ENCODE peak calls at places on chromosomes 2 and 18, in six cellular contexts. S, Z, W, F, R and Y are unnamed samples.

GRCh38 chr2:119609337-119609736 is 65.1 kb downstream of the CFAP221 start:
- DNase-seq in S (no peak), Z (no peak), R (no peak), F (no peak), W (no peak), Y (no peak)

GRCh38 chr2:235727186-235727585 is 233.3 kb downstream of the AGAP1 start:
- DNase-seq in S (peak), W (no peak), Z (no peak), F (no peak), R (no peak), Y (no peak)

GRCh38 chr2:19623488-19623887 is 265.1 kb upstream of the OSR1 start:
- DNase-seq in F (peak), S (peak), Z (no peak), R (peak), W (no peak), Y (no peak)

GRCh38 chr2:221833972-221834371 is 261.9 kb upstream of the EPHA4 start:
- DNase-seq in W (no peak), R (no peak), F (no peak), Z (no peak), S (no peak), Y (no peak)

GRCh38 chr2:575030-575727 is 102.0 kb downstream of the TMEM18 start:
- DNase-seq in F (no peak), S (no peak), W (no peak), R (no peak), Z (no peak), Y (no peak)

GRCh38 chr2:242075683-242076082 is 206.2 kb downstream of the RTP5 start:
- DNase-seq in S (peak), Z (no peak), F (no peak), W (no peak), R (no peak), Y (no peak)

GRCh38 chr2:234137400-234138014 is 87.0 kb downstream of the SPP2 start:
- DNase-seq in S (peak), F (no peak), R (peak), Z (no peak), W (no peak), Y (no peak)

GRCh38 chr2:186695081-186695756 is 1.4 kb downstream of the FAM171B start:
- DNase-seq in R (peak), W (no peak), S (no peak), F (peak), Z (no peak), Y (no peak)

GRCh38 chr2:126657146-126657635 is 1.2 kb downstream of the GYPC start:
- DNase-seq in W (no peak), F (peak), R (peak), Z (peak), S (peak), Y (no peak)

GRCh38 chr2:100822587-100823248 is 2.8 kb downstream of the NPAS2 start:
- DNase-seq in R (peak), W (no peak), F (peak), S (peak), Z (no peak), Y (no peak)

GRCh38 chr2:187497858-187498463 is 49.9 kb upstream of the CALCRL start:
- DNase-seq in Z (no peak), R (peak), F (no peak), S (peak), W (no peak), Y (no peak)

GRCh38 chr2:238727585-238728321 is 120.1 kb upstream of the TWIST2 start:
- DNase-seq in W (no peak), R (no peak), F (peak), Z (peak), S (peak), Y (no peak)

GRCh38 chr2:64203131-64204005 is 59.1 kb upstream of the PELI1 start:
- DNase-seq in W (no peak), F (peak), S (no peak), R (peak), Z (no peak), Y (no peak)

GRCh38 chr2:26270363-26270762 is 25.6 kb downstream of the HADHB start:
- DNase-seq in S (no peak), W (no peak), F (no peak), Z (no peak), R (no peak), Y (no peak)

GRCh38 chr2:168346725-168347477 is 99.5 kb upstream of the STK39 start:
- DNase-seq in S (peak), Z (peak), W (peak), F (peak), R (peak), Y (peak)

GRCh38 chr2:89842180-89842908 is 1150.9 kb downstream of the RPIA start:
- DNase-seq in W (no peak), R (no peak), S (no peak), F (no peak), Z (no peak), Y (no peak)

GRCh38 chr2:121095257-121096080 is 189.5 kb downstream of the TFCP2L1 start:
- DNase-seq in S (peak), R (peak), Z (peak), W (peak), F (peak), Y (peak)

GRCh38 chr18:48676756-48677368 is 138.0 kb downstream of the CTIF start:
- DNase-seq in W (peak), Z (peak), S (peak), F (no peak), R (peak), Y (peak)

GRCh38 chr18:31792580-31792911 is 31.9 kb upstream of the SLC25A52 start:
- DNase-seq in R (no peak), W (no peak), S (no peak), Z (no peak), F (no peak), Y (no peak)

GRCh38 chr2:239379641-239380170 is 21.1 kb downstream of the HDAC4 start:
- DNase-seq in F (no peak), W (no peak), R (no peak), Z (peak), S (no peak), Y (peak)

GRCh38 chr2:10909050-10909995 is 2.4 kb upstream of the KCNF1 start:
- DNase-seq in W (peak), F (no peak), S (peak), Z (peak), R (no peak), Y (peak)

GRCh38 chr2:172200495-172201085 is 97.9 kb upstream of the DLX2 start:
- DNase-seq in S (peak), R (peak), Z (no peak), F (peak), W (peak), Y (no peak)

GRCh38 chr2:23385351-23385747 is 370 bp downstream of the KLHL29 start:
- DNase-seq in S (peak), W (peak), F (no peak), Z (peak), R (peak), Y (peak)

GRCh38 chr2:64748561-64748960 is 94.8 kb upstream of the SERTAD2 start:
- DNase-seq in W (no peak), Z (no peak), R (no peak), S (no peak), F (no peak), Y (no peak)

GRCh38 chr2:149393647-149394046 is 63.3 kb downstream of the LYPD6 start:
- DNase-seq in Z (no peak), F (no peak), R (no peak), S (no peak), W (no peak), Y (no peak)

GRCh38 chr2:158481116-158481515 is 24.4 kb downstream of the PKP4 start:
- DNase-seq in F (no peak), W (no peak), R (no peak), S (no peak), Z (no peak), Y (no peak)

GRCh38 chr2:20291106-20291564 is 59.5 kb downstream of the PUM2 start:
- DNase-seq in R (peak), F (peak), S (peak), W (peak), Z (no peak), Y (peak)

GRCh38 chr2:140416577-140416976 is 1636.4 kb upstream of the NXPH2 start:
- DNase-seq in F (no peak), Z (no peak), W (no peak), R (no peak), S (no peak), Y (no peak)

GRCh38 chr2:27350106-27350693 is 6.4 kb downstream of the GTF3C2 start:
- DNase-seq in F (no peak), W (no peak), Z (no peak), R (no peak), S (no peak), Y (no peak)

GRCh38 chr2:4533806-4534205 is 830.4 kb downstream of the DCDC2C start:
- DNase-seq in Z (no peak), F (no peak), R (no peak), S (no peak), W (no peak), Y (no peak)

GRCh38 chr2:66346241-66346664 is 88.7 kb upstream of the MEIS1 start:
- DNase-seq in R (no peak), S (no peak), Z (no peak), F (no peak), W (no peak), Y (no peak)

GRCh38 chr2:2484301-2484700 is 153.2 kb upstream of the MYT1L start:
- DNase-seq in R (no peak), S (no peak), W (no peak), F (no peak), Z (no peak), Y (no peak)

GRCh38 chr2:72145658-72146329 is 1.9 kb downstream of the CYP26B1 start:
- DNase-seq in W (no peak), Z (peak), F (no peak), R (no peak), S (no peak), Y (no peak)

GRCh38 chr2:52264488-52264887 is 1232.6 kb upstream of the NRXN1 start:
- DNase-seq in W (no peak), R (no peak), Z (no peak), F (no peak), S (no peak), Y (no peak)

GRCh38 chr2:182862003-182862402 is 4.4 kb downstream of the FRZB start:
- DNase-seq in S (peak), R (no peak), F (no peak), W (no peak), Z (peak), Y (no peak)

GRCh38 chr2:179692610-179693009 is 168.8 kb downstream of the ZNF385B start:
- DNase-seq in W (no peak), R (no peak), S (peak), F (no peak), Z (no peak), Y (no peak)

GRCh38 chr2:220892018-220892634 is 680.0 kb downstream of the EPHA4 start:
- DNase-seq in S (no peak), F (no peak), W (no peak), Z (no peak), R (no peak), Y (no peak)

GRCh38 chr2:36785179-36785795 is 88.8 kb downstream of the VIT start:
- DNase-seq in R (peak), S (peak), F (peak), W (peak), Z (no peak), Y (peak)

GRCh38 chr18:3645384-3646156 is 195.6 kb downstream of the TGIF1 start:
- DNase-seq in Z (no peak), W (no peak), F (no peak), S (no peak), R (no peak), Y (no peak)

GRCh38 chr18:22657619-22658018 is 239.9 kb upstream of the CTAGE1 start:
- DNase-seq in F (no peak), R (no peak), W (no peak), Z (no peak), S (no peak), Y (no peak)

DNA sequence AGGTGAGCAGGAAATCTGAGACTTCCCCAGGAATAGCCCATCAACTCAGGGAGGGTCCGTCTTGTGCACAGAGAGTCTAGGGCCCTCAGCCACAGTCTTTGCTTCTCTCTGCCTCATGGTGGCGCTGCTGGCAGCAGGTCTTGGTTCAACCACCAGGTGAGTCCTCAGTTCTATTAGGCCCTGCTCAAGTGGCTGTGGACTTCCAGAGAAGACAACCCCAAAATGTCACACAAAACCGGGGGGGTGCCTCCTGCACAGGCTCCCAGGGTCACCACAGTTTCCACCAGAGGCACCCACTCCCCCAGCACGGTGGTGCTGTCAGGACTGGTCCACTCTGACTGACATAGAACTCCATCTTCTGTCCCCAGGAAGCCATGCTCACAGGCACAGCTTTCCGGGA is 2.4 kb upstream of the CHRNG start:
- DNase-seq in Z (peak), W (peak), F (no peak), R (no peak), S (peak), Y (no peak)
- TF ChIP-seq CTCF in Z (no peak), W (peak), F (peak), R (peak), S (no peak), Y (peak)

GRCh38 chr2:98145070-98145469 is 58.1 kb downstream of the VWA3B start:
- DNase-seq in S (no peak), Z (no peak), R (no peak), F (no peak), W (no peak), Y (no peak)

GRCh38 chr2:98153402-98153938 is 66.5 kb downstream of the VWA3B start:
- DNase-seq in W (no peak), R (no peak), Z (no peak), F (no peak), S (no peak), Y (no peak)

DNA sequence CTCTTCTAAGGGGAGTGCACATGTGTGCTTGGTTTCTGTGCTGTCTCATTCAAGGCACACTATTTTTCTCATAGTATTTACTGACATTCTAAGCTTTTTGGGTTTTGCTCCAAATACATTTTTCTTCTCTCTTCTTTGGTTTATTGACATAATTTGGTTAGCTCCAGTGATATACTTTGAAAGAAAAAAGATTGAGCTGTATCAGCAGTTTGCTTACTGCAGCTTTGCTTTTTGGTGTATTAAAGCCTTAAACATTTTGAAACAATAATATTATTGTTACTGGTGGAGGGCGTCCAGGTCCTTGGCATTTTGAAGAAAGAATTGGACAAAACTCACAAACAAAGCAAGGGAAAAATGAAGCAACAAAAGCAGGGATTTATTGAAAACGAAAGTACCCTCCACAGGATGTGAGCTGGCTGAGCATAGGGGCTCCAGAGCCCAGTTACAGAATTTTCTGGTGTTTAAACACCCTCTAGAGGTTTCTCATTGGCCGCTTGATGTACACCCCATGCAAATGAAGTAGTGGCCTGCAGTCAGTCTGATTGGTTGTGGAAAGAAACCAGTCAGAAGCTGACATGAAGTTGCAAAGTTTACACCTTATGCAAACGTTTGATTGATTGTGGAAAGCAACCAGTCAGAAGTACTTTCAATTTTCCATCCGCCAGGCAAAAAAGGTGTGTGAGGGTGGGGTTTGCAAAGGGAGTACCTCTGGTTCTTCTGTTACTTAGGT is 62.2 kb downstream of the VWA3B start:
- DNase-seq in S (peak), F (peak), W (no peak), Z (no peak), R (peak), Y (no peak)
- TF ChIP-seq CTCF in S (no peak), F (no peak), W (no peak), Z (no peak), R (no peak), Y (no peak)

GRCh38 chr18:58558514-58558913 is 70.4 kb downstream of the ALPK2 start:
- DNase-seq in S (no peak), F (no peak), R (no peak), Z (no peak), W (no peak), Y (no peak)
- TF ChIP-seq CTCF in S (no peak), F (no peak), R (peak), Z (no peak), W (no peak), Y (no peak)

GRCh38 chr2:134657650-134658250 is 61.0 kb downstream of the TMEM163 start:
- DNase-seq in W (peak), F (no peak), R (no peak), S (peak), Z (no peak), Y (no peak)
- TF ChIP-seq CTCF in W (peak), F (no peak), R (peak), S (peak), Z (no peak), Y (peak)